ENCODE peak calls at places on chromosomes 3 and 15, in seven cellular contexts. C is NCI-H1694, N is WTC11, F is cardiac muscle cell, B is SHP77, J is cerebellar cortex, S is frontal cortex. Q is an unnamed sample.
A peak's percentile ranks its signal among the peaks of the same experiment; 100 is the strongest.

GRCh38 chr3:94643400-94643799 is 580.5 kb downstream of the NSUN3 start:
- DNase-seq in F (no peak), J (no peak), C (no peak), N (peak; percentile 25), S (no peak), B (no peak), Q (no peak)

GRCh38 chr15:100328796-100329195 is 13.0 kb downstream of the ADAMTS17 start:
- DNase-seq in B (no peak), F (no peak), N (no peak), J (no peak), S (no peak), C (no peak), Q (no peak)

GRCh38 chr15:49427369-49427768 is 4.3 kb downstream of the FGF7 start:
- DNase-seq in B (no peak), S (no peak), F (no peak), C (no peak), J (no peak), N (no peak), Q (no peak)

GRCh38 chr3:22245122-22245521 is 494.1 kb upstream of the ZNF385D start:
- DNase-seq in C (no peak), N (no peak), J (no peak), F (peak; percentile 93), B (no peak), S (no peak), Q (no peak)

GRCh38 chr3:65539620-65540019 is 499.1 kb downstream of the MAGI1 start:
- DNase-seq in B (no peak), C (no peak), S (no peak), J (no peak), F (no peak), N (no peak), Q (no peak)

GRCh38 chr15:82317091-82317489 is 32.2 kb downstream of the GOLGA6L10 start:
- DNase-seq in J (no peak), N (no peak), B (no peak), C (no peak), F (no peak), S (no peak), Q (no peak)

GRCh38 chr3:134017490-134017889 is 12.2 kb downstream of the SLCO2A1 start:
- DNase-seq in F (no peak), B (no peak), N (no peak), J (no peak), C (no peak), S (no peak), Q (no peak)

GRCh38 chr15:77440378-77440999 is 19.8 kb downstream of the HMG20A start:
- DNase-seq in S (no peak), N (no peak), B (no peak), J (no peak), C (no peak), F (peak; percentile 66), Q (no peak)

GRCh38 chr15:66891776-66892175 is 173.6 kb upstream of the SMAD3 start:
- DNase-seq in J (no peak), F (no peak), N (no peak), C (no peak), B (no peak), S (no peak), Q (no peak)

GRCh38 chr15:58698887-58699641 is 50.4 kb downstream of the ADAM10 start:
- DNase-seq in J (no peak), S (no peak), N (no peak), C (no peak), B (no peak), F (no peak), Q (no peak)

GRCh38 chr15:82532991-82533481 is 7.2 kb downstream of the RPS17 start:
- DNase-seq in B (no peak), C (no peak), F (no peak), N (no peak), J (no peak), S (no peak), Q (no peak)

GRCh38 chr15:67198157-67198754 is 56.2 kb downstream of the AAGAB start:
- DNase-seq in B (no peak), F (no peak), N (no peak), C (no peak), S (no peak), J (no peak), Q (no peak)

GRCh38 chr15:98779463-98780071 is 131.2 kb downstream of the IGF1R start:
- DNase-seq in C (peak; percentile 49), N (peak; percentile 93), F (peak; percentile 77), B (peak; percentile 81), J (peak; percentile 80), S (peak; percentile 26), Q (peak; percentile 82)

GRCh38 chr15:34696506-34696905 is 58.3 kb downstream of the GJD2 start:
- DNase-seq in S (no peak), N (no peak), C (no peak), J (no peak), B (no peak), F (no peak), Q (no peak)

GRCh38 chr15:38072507-38073277 is 138.3 kb downstream of the TMCO5A start:
- DNase-seq in N (peak; percentile 91), S (peak; percentile 76), C (no peak), B (peak; percentile 41), J (peak; percentile 74), F (peak; percentile 91), Q (peak; percentile 87)

GRCh38 chr15:73991260-73991659 is 835 bp downstream of the STOML1 start:
- DNase-seq in F (peak; percentile 93), J (peak; percentile 22), B (no peak), C (no peak), S (peak; percentile 51), N (no peak), Q (no peak)

GRCh38 chr3:150871192-150871591 is 34.0 kb downstream of the MINDY4B start:
- DNase-seq in C (no peak), F (peak; percentile 33), N (no peak), J (no peak), S (no peak), B (no peak), Q (no peak)

Q was measured in T47D.